ENCODE peak calls at places on chromosomes 13 and 19, in seven cellular contexts. Q, S, K, V, E, H and B are unnamed samples.

GRCh38 chr19:51687791-51688664 is 5.1 kb upstream of the SPACA6 start:
- DNase-seq in Q (no peak), S (peak; percentile 39), K (peak; percentile 77), V (no peak), E (peak; percentile 71), H (no peak), B (peak; percentile 86)

GRCh38 chr19:7596191-7596937 is 701 bp downstream of the CAMSAP3 start:
- DNase-seq in Q (no peak), S (no peak), K (peak; percentile 73), V (no peak), E (no peak), H (no peak), B (no peak)

GRCh38 chr13:33490461-33491327 is 205.1 kb upstream of the STARD13 start:
- DNase-seq in Q (no peak), S (no peak), K (no peak), V (no peak), E (peak; percentile 27), H (no peak), B (no peak)

GRCh38 chr13:40985596-40986327 is 33.4 kb downstream of the ELF1 start:
- DNase-seq in Q (no peak), S (no peak), K (no peak), V (no peak), E (no peak), H (no peak), B (no peak)

GRCh38 chr13:76820759-76821158 is 65.4 kb downstream of the KCTD12 start:
- DNase-seq in Q (no peak), S (peak; percentile 66), K (no peak), V (no peak), E (peak; percentile 47), H (no peak), B (no peak)

GRCh38 chr19:54114340-54114826 is 1.1 kb downstream of the TFPT start:
- DNase-seq in Q (no peak), S (no peak), K (peak; percentile 45), V (no peak), E (no peak), H (no peak), B (no peak)

GRCh38 chr19:18608102-18608804 is 1.7 kb upstream of the CRLF1 start:
- DNase-seq in Q (no peak), S (no peak), K (no peak), V (no peak), E (no peak), H (no peak), B (no peak)

GRCh38 chr19:45423033-45423588 is 606 bp downstream of the ERCC1 start:
- DNase-seq in Q (no peak), S (no peak), K (no peak), V (no peak), E (peak; percentile 98), H (peak; percentile 58), B (no peak)

GRCh38 chr19:44718441-44719261 is 19.7 kb downstream of the CEACAM16 start:
- DNase-seq in Q (no peak), S (no peak), K (peak; percentile 81), V (no peak), E (peak; percentile 86), H (no peak), B (no peak)

GRCh38 chr19:54315956-54316355 is 3.0 kb upstream of the LILRA5 start:
- DNase-seq in Q (peak; percentile 52), S (no peak), K (no peak), V (no peak), E (no peak), H (no peak), B (no peak)

GRCh38 chr19:3586124-3586626 is 897 bp downstream of the GIPC3 start:
- DNase-seq in Q (no peak), S (no peak), K (no peak), V (no peak), E (no peak), H (peak; percentile 34), B (no peak)

GRCh38 chr19:19185853-19186728 is 5.9 kb downstream of the BORCS8 start:
- DNase-seq in Q (no peak), S (no peak), K (peak; percentile 59), V (no peak), E (no peak), H (peak; percentile 52), B (no peak)

GRCh38 chr13:22812793-22813192 is 368.0 kb upstream of the SGCG start:
- DNase-seq in Q (no peak), S (no peak), K (peak; percentile 7), V (no peak), E (no peak), H (no peak), B (no peak)

GRCh38 chr13:30105381-30105780 is 202.0 kb downstream of the KATNAL1 start:
- DNase-seq in Q (no peak), S (no peak), K (peak; percentile 53), V (no peak), E (no peak), H (no peak), B (no peak)

GRCh38 chr19:36213793-36214387 is 575 bp downstream of the ZNF565 start:
- DNase-seq in Q (no peak), S (no peak), K (peak; percentile 6), V (no peak), E (no peak), H (no peak), B (no peak)

GRCh38 chr19:6718741-6719539 is 1.5 kb downstream of the C3 start:
- DNase-seq in Q (no peak), S (no peak), K (peak; percentile 67), V (no peak), E (peak; percentile 69), H (no peak), B (no peak)

GRCh38 chr19:7068599-7068998 is 904 bp upstream of the ZNF557 start:
- DNase-seq in Q (no peak), S (no peak), K (no peak), V (no peak), E (no peak), H (no peak), B (no peak)

GRCh38 chr13:112619730-112620639 is 32.0 kb upstream of the TUBGCP3 start:
- DNase-seq in Q (no peak), S (no peak), K (peak; percentile 59), V (no peak), E (no peak), H (no peak), B (peak; percentile 62)

GRCh38 chr13:51501592-51502205 is 48.9 kb upstream of the INTS6 start:
- DNase-seq in Q (no peak), S (no peak), K (no peak), V (no peak), E (no peak), H (no peak), B (no peak)

GRCh38 chr19:40091205-40092129 is 724 bp upstream of the ZNF780A start:
- DNase-seq in Q (no peak), S (no peak), K (no peak), V (no peak), E (no peak), H (no peak), B (no peak)

GRCh38 chr13:76903544-76904162 is 17.4 kb upstream of the KCTD12 start:
- DNase-seq in Q (no peak), S (peak; percentile 50), K (peak; percentile 86), V (peak; percentile 25), E (peak; percentile 69), H (peak; percentile 54), B (no peak)

GRCh38 chr13:59843040-59843439 is 320.7 kb downstream of the DIAPH3 start:
- DNase-seq in Q (no peak), S (no peak), K (no peak), V (no peak), E (no peak), H (no peak), B (no peak)

GRCh38 chr19:5547881-5548280 is 19.9 kb downstream of the TINCR start:
- DNase-seq in Q (no peak), S (no peak), K (peak; percentile 38), V (no peak), E (no peak), H (no peak), B (no peak)

GRCh38 chr19:15331419-15332310 is 674 bp downstream of the BRD4 start:
- DNase-seq in Q (no peak), S (no peak), K (peak; percentile 84), V (no peak), E (peak; percentile 63), H (peak; percentile 20), B (peak; percentile 85)

GRCh38 chr19:15671891-15672579 is 852 bp upstream of the CYP4F12 start:
- DNase-seq in Q (no peak), S (no peak), K (no peak), V (no peak), E (no peak), H (no peak), B (no peak)

GRCh38 chr13:75395056-75395455 is 86.9 kb downstream of the TBC1D4 start:
- DNase-seq in Q (no peak), S (no peak), K (no peak), V (no peak), E (no peak), H (no peak), B (no peak)

GRCh38 chr19:38718747-38719543 is 25.3 kb downstream of the CAPN12 start:
- DNase-seq in Q (no peak), S (no peak), K (no peak), V (no peak), E (peak; percentile 32), H (no peak), B (peak; percentile 93)
- TF ChIP-seq CTCF in Q (peak; percentile 84), S (peak; percentile 59), K (peak; percentile 40), V (no peak), E (no peak), H (no peak), B (peak; percentile 70)

GRCh38 chr13:52984881-52985363 is 43.7 kb upstream of the OLFM4 start:
- DNase-seq in Q (no peak), S (no peak), K (no peak), V (no peak), E (no peak), H (no peak), B (no peak)
- TF ChIP-seq CTCF in Q (no peak), S (no peak), K (no peak), V (no peak), E (no peak), H (no peak), B (no peak)

DNA sequence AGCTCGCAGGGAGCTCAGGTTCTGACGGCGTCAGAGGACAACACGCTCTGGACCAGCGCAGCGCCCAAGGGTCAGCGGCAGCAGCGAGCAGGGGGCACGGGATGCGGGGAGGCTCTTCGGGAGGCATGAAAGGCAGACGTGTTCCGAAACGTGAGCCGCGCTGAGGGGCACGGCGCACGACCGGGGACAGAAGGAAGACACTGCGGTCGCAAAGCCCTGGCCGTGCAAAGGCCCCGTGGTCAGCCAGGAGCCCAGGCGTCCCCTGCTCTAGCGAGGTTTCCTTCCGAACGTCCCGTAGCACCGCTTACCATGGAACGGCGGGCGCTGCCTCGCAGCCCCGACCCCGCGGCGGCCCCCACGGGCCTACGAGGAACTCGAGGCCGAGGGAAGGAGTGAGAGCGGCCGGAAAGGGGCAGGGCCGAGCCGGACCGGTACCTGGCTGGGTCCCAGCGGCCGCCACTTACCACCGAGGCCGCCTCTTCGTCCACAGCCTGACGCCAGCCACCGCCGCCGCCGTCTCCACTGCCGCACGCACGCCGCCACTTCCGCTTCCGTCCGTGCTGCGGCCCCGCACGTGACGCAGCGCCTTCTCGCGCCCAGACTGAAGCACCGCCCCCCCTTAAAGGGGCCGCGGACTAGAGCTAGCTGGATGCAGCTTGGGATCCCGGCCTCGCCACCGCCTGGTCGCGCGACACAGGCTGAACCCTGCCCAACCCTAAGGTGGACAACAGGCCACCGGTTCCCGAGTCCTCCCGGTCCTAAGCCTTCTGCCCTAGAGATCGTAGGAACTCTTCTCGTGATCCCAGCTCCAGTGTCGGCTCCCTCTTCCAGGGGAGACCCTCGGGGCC is 9.4 kb downstream of the ABHD17A start:
- DNase-seq in Q (peak; percentile 97), S (peak; percentile 85), K (peak; percentile 97), V (peak; percentile 51), E (peak; percentile 89), H (peak; percentile 74), B (peak; percentile 96)
- TF ChIP-seq CTCF in Q (peak; percentile 38), S (peak; percentile 56), K (no peak), V (no peak), E (no peak), H (no peak), B (no peak)

GRCh38 chr19:34555447-34555846 is 73.9 kb downstream of the WTIP start:
- DNase-seq in Q (no peak), S (no peak), K (no peak), V (no peak), E (no peak), H (no peak), B (no peak)
- TF ChIP-seq CTCF in Q (peak; percentile 23), S (no peak), K (peak; percentile 4), V (peak; percentile 29), E (no peak), H (no peak), B (no peak)